ENCODE peak calls at places on chromosomes 1 and 21, in six cellular contexts. I is activated naive CD4-positive, alpha-beta T cell treated with anti-CD3 and anti-CD28 coated beads, Interleukin-2, amount 10 ng/mL, durations not matched to agents 7 days and 5 days; Y is SK-N-SH; C is stimulated activated CD4-positive, alpha-beta T cell treated with anti-CD3 and anti-CD28 coated beads, Interleukin-12 subunit alpha, Interleukin-12 subunit beta, amount 100 ng/mL, for 48 hours; G is astrocyte of the spinal cord; N is epithelial cell of esophagus. W is an unnamed sample.

GRCh38 chr1:4395676-4396075 is 258.7 kb upstream of the AJAP1 start:
- DNase-seq in Y (no peak), G (no peak), N (no peak), C (no peak), I (no peak), W (no peak)

GRCh38 chr1:206905295-206906164 is 8.3 kb downstream of the IL24 start:
- DNase-seq in N (peak), Y (no peak), C (no peak), G (peak), I (no peak), W (no peak)

GRCh38 chr1:3135073-3135745 is 66.2 kb downstream of the PRDM16 start:
- DNase-seq in Y (no peak), I (no peak), C (no peak), G (no peak), N (no peak), W (no peak)

GRCh38 chr1:95127380-95127779 is 10.2 kb downstream of the TLCD4 start:
- DNase-seq in C (no peak), Y (no peak), I (no peak), N (no peak), G (no peak), W (no peak)

GRCh38 chr1:205950826-205951549 is 7.7 kb upstream of the SLC26A9 start:
- DNase-seq in N (peak), I (no peak), C (no peak), G (peak), Y (no peak), W (no peak)

GRCh38 chr1:10941891-10942541 is 70.4 kb upstream of the TARDBP start:
- DNase-seq in C (peak), I (peak), Y (peak), N (peak), G (peak), W (peak)

GRCh38 chr21:16198546-16198945 is 468.8 kb downstream of the USP25 start:
- DNase-seq in G (no peak), Y (no peak), N (no peak), C (no peak), I (no peak), W (no peak)

GRCh38 chr1:227234998-227235405 is 83.3 kb downstream of the CDC42BPA start:
- DNase-seq in G (peak), Y (peak), I (peak), N (peak), C (no peak), W (peak)

GRCh38 chr1:151056574-151056973 is 2.8 kb downstream of the CDC42SE1 start:
- DNase-seq in G (no peak), N (no peak), I (no peak), C (no peak), Y (no peak), W (no peak)

GRCh38 chr1:192603218-192603787 is 27.7 kb downstream of the RGS1 start:
- DNase-seq in N (no peak), I (no peak), Y (no peak), C (no peak), G (no peak), W (no peak)

GRCh38 chr1:220786337-220787068 is at the start of gene MTARC1:
- DNase-seq in C (no peak), I (no peak), G (peak), Y (peak), N (peak), W (no peak)

GRCh38 chr1:207495816-207496792 is at the start of gene CR1:
- DNase-seq in Y (peak), I (peak), N (no peak), C (peak), G (no peak), W (peak)

GRCh38 chr1:231653611-231654010 is 27.0 kb downstream of the DISC1 start:
- DNase-seq in C (no peak), I (no peak), N (no peak), Y (no peak), G (no peak), W (no peak)

GRCh38 chr1:112529301-112529700 is 20.5 kb downstream of the WNT2B start:
- DNase-seq in N (peak), C (no peak), G (peak), I (no peak), Y (no peak), W (no peak)

GRCh38 chr1:211332036-211332616 is 5.5 kb downstream of the TRAF5 start:
- DNase-seq in I (no peak), C (no peak), G (no peak), Y (peak), N (peak), W (no peak)

GRCh38 chr1:34140011-34140676 is 24.9 kb downstream of the CSMD2 start:
- DNase-seq in Y (no peak), I (no peak), N (no peak), C (no peak), G (no peak), W (no peak)

GRCh38 chr1:212858461-212859265 is 588 bp downstream of the FLVCR1 start:
- DNase-seq in I (peak), Y (no peak), G (peak), N (peak), C (no peak), W (peak)

GRCh38 chr1:26690576-26691031 is 5.2 kb upstream of the ARID1A start:
- DNase-seq in I (no peak), C (no peak), G (no peak), Y (no peak), N (no peak), W (no peak)

GRCh38 chr1:221335161-221336101 is 406.5 kb downstream of the DUSP10 start:
- DNase-seq in G (peak), C (no peak), I (no peak), N (peak), Y (peak), W (no peak)

GRCh38 chr1:117567976-117568375 is 37.9 kb upstream of the TENT5C start:
- DNase-seq in I (no peak), Y (no peak), C (no peak), N (no peak), G (no peak), W (no peak)

GRCh38 chr1:20063861-20064292 is 6.1 kb upstream of the PLA2G5 start:
- DNase-seq in G (peak), I (no peak), Y (no peak), N (peak), C (no peak), W (no peak)

GRCh38 chr1:200415693-200416593 is 6.1 kb upstream of the ZNF281 start:
- DNase-seq in C (no peak), I (no peak), Y (no peak), N (peak), G (peak), W (no peak)

GRCh38 chr1:6353948-6354658 is 39.5 kb downstream of the ACOT7 start:
- DNase-seq in Y (no peak), G (no peak), C (no peak), N (no peak), I (no peak), W (no peak)

W was measured in activated CD8-positive, alpha-beta T cell treated with anti-CD3 and anti-CD28 coated beads, Interleukin-2, amount 10 ng/mL, durations not matched to agents 7 days and 5 days.